ENCODE peak calls at places on chromosome 7, in four cellular contexts. O is NCI-H2081; C is natural killer cell; X is CD4-positive, alpha-beta memory T cell. A is an unnamed sample.

GRCh38 chr7:111009641-111010040 is 81.3 kb upstream of the LRRN3 start:
- DNase-seq in O (no peak), C (no peak), X (no peak), A (no peak)

GRCh38 chr7:155702616-155703015 is 58.2 kb downstream of the RBM33 start:
- DNase-seq in O (no peak), C (no peak), X (no peak), A (no peak)

GRCh38 chr7:41886906-41887311 is 184.0 kb upstream of the INHBA start:
- DNase-seq in O (no peak), C (no peak), X (no peak), A (peak; percentile 97)

GRCh38 chr7:154584352-154585252 is 418.3 kb downstream of the PAXIP1 start:
- DNase-seq in O (no peak), C (no peak), X (no peak), A (no peak)

GRCh38 chr7:112182749-112183148 is 23.4 kb downstream of the DOCK4 start:
- DNase-seq in O (no peak), C (no peak), X (no peak), A (no peak)

GRCh38 chr7:97025130-97025499 is 484 bp upstream of the DLX5 start:
- DNase-seq in O (no peak), C (no peak), X (no peak), A (no peak)

GRCh38 chr7:136179829-136180721 is 202.9 kb upstream of the MTPN start:
- DNase-seq in O (no peak), C (no peak), X (no peak), A (no peak)

GRCh38 chr7:134571101-134571500 is 22.2 kb downstream of the AKR1B15 start:
- DNase-seq in O (no peak), C (no peak), X (no peak), A (no peak)

GRCh38 chr7:22351329-22351692 is 5.6 kb downstream of the RAPGEF5 start:
- DNase-seq in O (no peak), C (no peak), X (no peak), A (no peak)

GRCh38 chr7:45659496-45660139 is 85.5 kb downstream of the ADCY1 start:
- DNase-seq in O (no peak), C (no peak), X (no peak), A (no peak)

GRCh38 chr7:3043544-3044395 is at the start of gene CARD11:
- DNase-seq in O (no peak), C (peak; percentile 48), X (peak; percentile 81), A (no peak)

GRCh38 chr7:123687727-123688126 is 32.1 kb downstream of the LMOD2 start:
- DNase-seq in O (no peak), C (no peak), X (no peak), A (no peak)

GRCh38 chr7:153381275-153382119 is 621.9 kb downstream of the ACTR3B start:
- DNase-seq in O (peak; percentile 63), C (no peak), X (no peak), A (no peak)

GRCh38 chr7:92517626-92518025 is 10.7 kb downstream of the PEX1 start:
- DNase-seq in O (no peak), C (no peak), X (no peak), A (no peak)

GRCh38 chr7:83937930-83938329 is 256.7 kb downstream of the SEMA3A start:
- DNase-seq in O (no peak), C (no peak), X (no peak), A (no peak)

GRCh38 chr7:96921231-96921630 is 84.1 kb upstream of the DLX6 start:
- DNase-seq in O (no peak), C (no peak), X (no peak), A (no peak)

GRCh38 chr7:90384433-90384832 is 18.8 kb upstream of the CLDN12 start:
- DNase-seq in O (no peak), C (no peak), X (no peak), A (no peak)